ENCODE peak calls at places on chromosomes 7 and 10, in ten cellular contexts. A is substantia nigra; F is neural progenitor cell; L is hepatocyte; W is GM23248; U is spleen; H is Panc1; N is fibroblast of lung; G is CD8-positive, alpha-beta memory T cell; T is tibial artery. M is an unnamed sample.

GRCh38 chr7:95511716-95512260 is 26.0 kb downstream of the ASB4 start:
- DNase-seq in L (peak), T (peak), U (no peak), W (peak), G (peak), N (peak), F (peak), H (no peak), A (peak), M (peak)

GRCh38 chr10:69465457-69466157 is 14.3 kb downstream of the TSPAN15 start:
- DNase-seq in N (no peak), F (no peak), A (no peak), G (peak), W (no peak), L (no peak), H (no peak), T (no peak), U (peak), M (no peak)

GRCh38 chr10:74869635-74870034 is 43.2 kb downstream of the KAT6B start:
- DNase-seq in W (no peak), A (no peak), T (no peak), N (no peak), L (no peak), U (no peak), G (no peak), F (no peak), H (no peak), M (no peak)

GRCh38 chr7:92740713-92741126 is 95.7 kb downstream of the CDK6 start:
- DNase-seq in N (peak), W (peak), H (no peak), G (no peak), L (peak), A (no peak), T (no peak), F (no peak), U (no peak), M (no peak)

GRCh38 chr7:147635288-147635687 is 955.3 kb upstream of the C7orf33 start:
- DNase-seq in L (no peak), U (no peak), H (no peak), N (no peak), W (no peak), F (no peak), T (no peak), A (no peak), G (no peak), M (no peak)

GRCh38 chr7:151168022-151168786 is 710 bp upstream of the GBX1 start:
- DNase-seq in F (peak), W (peak), T (no peak), A (no peak), U (no peak), H (no peak), L (peak), G (peak), N (no peak), M (peak)

GRCh38 chr7:19377611-19378339 is 232.6 kb upstream of the FERD3L start:
- DNase-seq in L (peak), T (no peak), H (no peak), U (no peak), A (no peak), F (no peak), N (peak), W (peak), G (no peak), M (no peak)

GRCh38 chr10:102511562-102512274 is 7.9 kb downstream of the SUFU start:
- DNase-seq in W (no peak), U (peak), G (no peak), L (no peak), F (no peak), N (no peak), A (no peak), H (no peak), T (peak), M (no peak)

GRCh38 chr7:101870361-101871062 is 53.1 kb downstream of the CUX1 start:
- DNase-seq in U (no peak), H (no peak), F (peak), W (no peak), N (peak), A (no peak), T (no peak), L (peak), G (no peak), M (no peak)

GRCh38 chr10:100182908-100183307 is 2.9 kb downstream of the ERLIN1 start:
- DNase-seq in A (no peak), N (no peak), L (no peak), F (no peak), W (no peak), G (no peak), U (no peak), H (no peak), T (no peak), M (no peak)

DNA sequence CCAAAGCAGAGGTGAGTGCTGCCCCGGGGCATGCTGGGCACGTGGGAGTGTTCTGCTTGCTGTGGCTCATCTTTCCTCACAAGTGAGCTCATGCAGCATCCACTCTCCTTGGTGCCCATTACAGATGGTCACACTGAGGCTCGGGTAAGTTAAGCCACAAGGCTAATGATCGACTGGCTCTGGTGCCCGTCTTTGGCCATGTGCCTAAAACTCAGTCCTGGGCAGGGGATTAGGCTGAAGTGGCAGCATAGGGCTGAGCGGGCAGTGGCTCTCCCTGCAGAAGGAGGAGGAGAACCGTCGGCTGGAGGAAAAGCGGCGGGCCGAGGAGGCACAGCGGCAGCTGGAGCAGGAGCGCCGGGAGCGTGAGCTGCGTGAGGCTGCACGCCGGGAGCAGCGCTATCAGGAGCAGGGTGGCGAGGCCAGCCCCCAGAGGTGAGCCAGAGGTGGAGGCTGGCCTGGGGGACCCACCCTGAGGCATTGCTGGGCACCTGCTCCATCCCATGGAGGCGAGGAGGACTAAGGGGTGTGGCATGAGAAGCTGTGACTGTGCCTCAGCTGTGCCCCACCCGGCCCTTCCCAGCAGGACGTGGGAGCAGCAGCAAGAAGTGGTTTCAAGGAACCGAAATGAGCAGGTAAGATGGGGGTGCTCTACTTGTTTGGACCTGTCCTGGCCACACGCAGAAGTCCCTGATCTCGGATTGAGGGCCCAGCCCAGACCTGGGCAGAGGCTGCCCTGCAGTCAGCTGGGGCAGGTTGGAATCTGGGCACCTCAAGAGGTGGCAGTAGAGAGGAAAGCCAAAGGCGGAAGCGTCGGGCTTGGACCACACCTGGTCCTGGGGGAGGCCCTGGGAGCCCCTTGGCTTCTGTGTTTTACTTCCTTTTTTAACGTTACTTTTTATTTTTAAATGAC is 7.3 kb downstream of the PGAM2 start:
- DNase-seq in T (peak), A (no peak), H (no peak), G (no peak), F (no peak), L (no peak), U (peak), N (no peak), W (no peak), M (no peak)
- H3K27ac ChIP-seq in T (no peak), A (no peak), H (no peak), G (no peak), F (no peak), L (no peak), U (peak), N (no peak), W (no peak), M (no peak)

GRCh38 chr10:78025685-78026364 is 3.5 kb downstream of the POLR3A start:
- DNase-seq in N (peak), A (no peak), T (no peak), F (no peak), U (no peak), L (no peak), W (peak), H (peak), G (no peak), M (no peak)
- H3K27ac ChIP-seq in N (peak), A (no peak), T (no peak), F (no peak), U (no peak), L (no peak), W (peak), H (no peak), G (no peak), M (no peak)

DNA sequence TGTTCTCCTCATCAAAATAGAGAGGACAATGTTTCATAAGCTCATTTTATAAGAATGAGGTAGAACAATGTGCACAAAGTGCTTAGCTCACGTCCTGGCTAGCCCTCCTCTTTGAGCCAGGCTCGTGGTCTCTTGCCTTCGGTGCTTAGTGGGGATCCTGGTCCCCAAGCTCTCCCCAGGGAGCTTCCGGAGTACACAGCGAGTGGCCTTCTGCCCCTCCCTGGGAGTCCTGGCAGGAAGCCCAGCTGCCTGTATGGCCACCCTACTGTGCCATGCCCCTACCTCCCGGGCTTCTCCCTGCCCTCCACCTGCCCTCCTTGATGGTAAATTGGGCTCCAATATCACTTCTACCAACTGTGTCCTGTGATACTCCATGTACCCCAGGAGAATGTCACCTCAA is 859 bp downstream of the MYO1G start:
- DNase-seq in G (no peak), N (no peak), W (no peak), L (no peak), F (no peak), T (no peak), U (peak), H (no peak), A (no peak), M (no peak)
- H3K27ac ChIP-seq in G (peak), N (no peak), W (no peak), L (no peak), F (no peak), T (no peak), U (peak), H (no peak), A (no peak), M (peak)

GRCh38 chr7:33072471-33072870 is 9.9 kb upstream of the NT5C3A start:
- DNase-seq in U (no peak), H (no peak), G (no peak), F (no peak), N (peak), W (peak), T (no peak), A (no peak), L (no peak), M (no peak)

GRCh38 chr7:33073243-33073642 is 10.7 kb upstream of the NT5C3A start:
- DNase-seq in H (no peak), N (no peak), A (no peak), W (no peak), U (no peak), G (no peak), T (no peak), F (no peak), L (no peak), M (no peak)

GRCh38 chr7:33076737-33077136 is 14.2 kb upstream of the NT5C3A start:
- DNase-seq in U (no peak), G (no peak), F (no peak), N (peak), L (no peak), A (no peak), W (no peak), T (no peak), H (no peak), M (no peak)

GRCh38 chr7:33080326-33080725 is 17.8 kb upstream of the NT5C3A start:
- DNase-seq in L (no peak), U (no peak), A (no peak), W (no peak), T (no peak), H (no peak), G (no peak), F (no peak), N (no peak), M (no peak)

DNA sequence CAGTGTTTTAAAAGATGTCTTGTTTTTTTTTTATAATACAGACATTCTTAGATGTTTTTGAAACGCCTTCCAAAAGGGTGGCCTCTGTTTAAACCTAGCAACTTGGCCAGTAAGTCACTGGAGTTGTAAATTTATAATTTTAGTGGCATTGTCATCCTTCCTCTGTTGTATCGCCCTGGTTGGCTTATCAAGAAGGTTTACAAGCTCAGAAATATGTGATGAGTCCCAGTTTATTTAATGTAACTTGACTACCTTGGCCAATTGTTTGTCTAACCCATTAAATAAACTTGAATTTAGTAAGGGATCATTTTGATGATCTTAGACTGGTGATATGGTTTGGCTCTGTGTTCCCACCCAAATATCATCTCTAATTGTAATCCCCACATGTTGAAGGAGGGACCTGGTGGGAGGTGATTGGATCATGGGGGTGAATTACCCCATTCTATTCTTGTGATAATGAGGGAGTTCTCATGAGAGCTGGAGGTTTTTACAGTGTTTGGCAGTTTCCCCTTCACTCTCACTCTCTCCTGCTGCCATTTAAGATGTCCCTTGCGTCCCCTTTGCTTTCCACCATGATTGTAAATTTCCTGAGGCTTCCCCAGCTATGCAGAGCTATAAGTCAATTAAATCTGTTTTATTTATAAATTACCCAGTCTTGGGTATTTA is 13.4 kb upstream of the NT5C3A start:
- DNase-seq in A (no peak), H (no peak), N (no peak), L (no peak), U (no peak), T (no peak), G (no peak), F (no peak), W (no peak), M (no peak)
- H3K27ac ChIP-seq in A (no peak), H (no peak), N (no peak), L (no peak), U (no peak), T (no peak), G (no peak), F (no peak), W (no peak), M (no peak)

GRCh38 chr7:115010436-115010810 is 88.5 kb downstream of the MDFIC start:
- DNase-seq in L (no peak), A (no peak), W (no peak), G (no peak), F (no peak), N (no peak), T (no peak), U (no peak), H (no peak), M (no peak)

GRCh38 chr7:115007751-115008150 is 85.9 kb downstream of the MDFIC start:
- DNase-seq in H (no peak), W (no peak), U (no peak), L (no peak), F (no peak), N (no peak), G (no peak), A (no peak), T (no peak), M (no peak)

GRCh38 chr7:115008465-115009114 is 86.7 kb downstream of the MDFIC start:
- DNase-seq in F (no peak), A (no peak), W (peak), H (no peak), N (peak), G (peak), U (no peak), T (peak), L (peak), M (no peak)

GRCh38 chr7:115009139-115009538 is 87.2 kb downstream of the MDFIC start:
- DNase-seq in A (no peak), G (no peak), H (no peak), T (no peak), L (no peak), W (peak), U (no peak), N (peak), F (no peak), M (no peak)

GRCh38 chr7:115009736-115010435 is 88.0 kb downstream of the MDFIC start:
- DNase-seq in U (no peak), L (no peak), H (no peak), T (peak), F (no peak), N (peak), A (no peak), W (peak), G (no peak), M (no peak)
- H3K27ac ChIP-seq in U (peak), L (peak), H (no peak), T (peak), F (peak), N (peak), A (no peak), W (no peak), G (no peak), M (peak)